ENCODE peak calls at places on chromosomes 16 and 17, in four cellular contexts. H is astrocyte of the spinal cord, F is A549, W is AG10803. O is an unnamed sample.

GRCh38 chr17:14672830-14673229 is 371.9 kb downstream of the HS3ST3B1 start:
- DNase-seq in H (peak), F (no peak), W (peak), O (no peak)

GRCh38 chr17:1467258-1467657 is 11.2 kb upstream of the CRK start:
- DNase-seq in H (no peak), F (no peak), W (no peak), O (no peak)

GRCh38 chr16:59249049-59249448 is 514.9 kb upstream of the GOT2 start:
- DNase-seq in H (no peak), F (no peak), W (no peak), O (no peak)

GRCh38 chr16:414395-415169 is 10.9 kb upstream of the RAB11FIP3 start:
- DNase-seq in H (no peak), F (no peak), W (peak), O (no peak)

GRCh38 chr17:31266042-31266441 is 31.0 kb downstream of the OMG start:
- DNase-seq in H (no peak), F (no peak), W (no peak), O (no peak)

GRCh38 chr16:66561381-66562080 is 4.7 kb upstream of the CMTM1 start:
- DNase-seq in H (no peak), F (no peak), W (no peak), O (no peak)

GRCh38 chr16:1154291-1154886 is 1.5 kb downstream of the CACNA1H start:
- DNase-seq in H (no peak), F (peak), W (no peak), O (no peak)

GRCh38 chr17:29158096-29158495 is 22.1 kb downstream of the MYO18A start:
- DNase-seq in H (no peak), F (no peak), W (no peak), O (no peak)

GRCh38 chr17:80069886-80070177 is 31.5 kb upstream of the GAA start:
- DNase-seq in H (no peak), F (no peak), W (peak), O (no peak)

GRCh38 chr16:67935096-67935401 is 1.6 kb downstream of the PSMB10 start:
- DNase-seq in H (no peak), F (no peak), W (no peak), O (no peak)

GRCh38 chr16:53529529-53529928 is 26.5 kb upstream of the AKTIP start:
- DNase-seq in H (no peak), F (no peak), W (no peak), O (no peak)

GRCh38 chr16:27286446-27286845 is 17.9 kb upstream of the NSMCE1 start:
- DNase-seq in H (peak), F (peak), W (peak), O (no peak)

GRCh38 chr17:36213695-36214094 is 2.8 kb downstream of the CCL4L2 start:
- DNase-seq in H (no peak), F (no peak), W (no peak), O (no peak)

GRCh38 chr17:80364091-80364691 is 50.8 kb upstream of the ENDOV start:
- DNase-seq in H (no peak), F (peak), W (no peak), O (peak)

GRCh38 chr16:66508261-66508913 is 41.5 kb downstream of the TK2 start:
- DNase-seq in H (no peak), F (peak), W (no peak), O (no peak)

GRCh38 chr17:17189559-17189958 is 16.6 kb downstream of the PLD6 start:
- DNase-seq in H (no peak), F (no peak), W (no peak), O (no peak)

GRCh38 chr17:82330322-82331239 is 3.0 kb downstream of the SECTM1 start:
- DNase-seq in H (peak), F (no peak), W (peak), O (no peak)

GRCh38 chr17:4479982-4480751 is 18.5 kb upstream of the SPNS2 start:
- DNase-seq in H (no peak), F (no peak), W (no peak), O (no peak)

GRCh38 chr17:39270923-39271322 is 45.2 kb upstream of the STAC2 start:
- DNase-seq in H (peak), F (no peak), W (peak), O (no peak)

GRCh38 chr16:11916524-11917285 is 949 bp upstream of the GSPT1 start:
- DNase-seq in H (peak), F (peak), W (peak), O (no peak)

GRCh38 chr16:11289202-11289601 is 8.1 kb upstream of the PRM1 start:
- DNase-seq in H (no peak), F (no peak), W (no peak), O (no peak)

GRCh38 chr17:27824745-27825144 is 24.4 kb upstream of the NOS2 start:
- DNase-seq in H (no peak), F (no peak), W (no peak), O (no peak)

GRCh38 chr16:71870818-71871217 is 13.2 kb downstream of the ZNF821 start:
- DNase-seq in H (no peak), F (no peak), W (no peak), O (no peak)

GRCh38 chr17:47232465-47232864 is 21.2 kb upstream of the ITGB3 start:
- DNase-seq in H (no peak), F (no peak), W (no peak), O (no peak)

GRCh38 chr16:57607676-57608461 is 20.6 kb upstream of the ADGRG1 start:
- DNase-seq in H (no peak), F (no peak), W (no peak), O (no peak)

GRCh38 chr16:85853641-85854545 is 45.1 kb upstream of the IRF8 start:
- DNase-seq in H (no peak), F (no peak), W (no peak), O (no peak)

GRCh38 chr17:75400326-75400939 is 5.0 kb downstream of the GRB2 start:
- DNase-seq in H (no peak), F (no peak), W (no peak), O (no peak)

GRCh38 chr16:84567446-84567962 is 50.4 kb downstream of the COTL1 start:
- DNase-seq in H (no peak), F (no peak), W (no peak), O (no peak)

GRCh38 chr17:77923135-77923534 is 35.4 kb upstream of the TNRC6C start:
- DNase-seq in H (no peak), F (no peak), W (no peak), O (no peak)
- TF ChIP-seq CTCF in H (no peak), F (no peak), W (no peak), O (no peak)

GRCh38 chr16:88063201-88063773 is 112.1 kb downstream of the BANP start:
- DNase-seq in H (peak), F (no peak), W (peak), O (no peak)
- TF ChIP-seq CTCF in H (peak), F (no peak), W (peak), O (no peak)

GRCh38 chr16:6170022-6170421 is 1072.4 kb upstream of the EEF2KMT start:
- DNase-seq in H (no peak), F (no peak), W (no peak), O (no peak)

GRCh38 chr16:6160871-6161270 is 1063.3 kb upstream of the EEF2KMT start:
- DNase-seq in H (peak), F (no peak), W (no peak), O (no peak)

GRCh38 chr16:6160303-6160702 is 1062.7 kb upstream of the EEF2KMT start:
- DNase-seq in H (peak), F (no peak), W (no peak), O (no peak)

DNA sequence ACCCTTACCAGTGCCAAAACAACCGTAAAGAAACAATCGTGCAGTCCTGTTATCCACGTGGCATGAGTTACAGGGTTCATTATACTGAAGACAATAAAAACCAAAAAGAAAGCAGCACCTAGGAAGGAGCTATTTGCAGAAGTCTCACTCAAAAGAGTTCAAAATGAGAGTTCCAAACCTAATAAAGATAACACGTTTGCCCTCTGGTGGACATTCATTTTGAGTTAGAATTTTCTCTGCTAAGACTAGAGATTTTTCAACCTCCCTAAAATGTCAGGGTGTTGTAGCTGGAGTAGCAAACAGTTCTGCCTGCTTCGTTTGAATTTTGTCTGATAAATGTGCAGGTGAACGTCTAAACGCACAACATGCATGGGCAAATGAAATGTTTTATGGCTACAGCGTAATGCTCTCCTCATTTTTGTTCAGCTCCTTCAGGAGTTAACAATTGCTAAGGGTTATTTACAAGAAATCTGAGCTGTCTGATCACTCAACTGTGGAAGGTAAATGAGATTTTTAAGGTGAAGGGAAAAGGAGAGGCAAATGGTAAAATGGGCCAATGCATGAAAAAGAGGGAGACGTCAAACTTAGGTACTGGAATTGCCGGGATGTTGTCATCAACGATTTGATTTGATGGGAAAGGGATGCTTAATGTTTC is 1067.9 kb upstream of the EEF2KMT start:
- DNase-seq in H (peak), F (no peak), W (no peak), O (no peak)
- TF ChIP-seq CTCF in H (peak), F (no peak), W (no peak), O (peak)

GRCh38 chr16:73713817-73714495 is 582.7 kb upstream of the PSMD7 start:
- DNase-seq in H (peak), F (peak), W (peak), O (peak)
- TF ChIP-seq CTCF in H (peak), F (peak), W (peak), O (peak)

DNA sequence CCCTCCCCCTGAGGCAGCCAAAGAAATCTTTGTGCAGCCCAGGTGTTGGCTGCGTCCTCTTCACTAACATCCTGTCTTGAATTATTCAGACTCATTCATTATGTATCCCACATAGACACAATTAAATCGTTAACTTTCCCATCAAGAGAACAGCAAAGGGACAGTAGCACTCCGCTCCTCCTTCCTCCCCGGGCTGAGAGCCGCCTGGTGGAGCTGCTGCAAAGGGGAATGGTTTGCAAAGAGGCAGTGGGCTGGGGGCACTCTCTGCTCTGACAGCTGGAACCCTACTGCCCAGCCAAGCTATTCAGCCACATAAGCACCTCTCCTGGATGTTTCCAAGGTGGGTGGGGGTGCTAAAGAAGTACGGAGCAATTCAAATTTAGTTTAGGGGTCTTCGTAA is 289.9 kb upstream of the SOX9 start:
- DNase-seq in H (no peak), F (no peak), W (no peak), O (peak)
- TF ChIP-seq CTCF in H (peak), F (no peak), W (no peak), O (no peak)

DNA sequence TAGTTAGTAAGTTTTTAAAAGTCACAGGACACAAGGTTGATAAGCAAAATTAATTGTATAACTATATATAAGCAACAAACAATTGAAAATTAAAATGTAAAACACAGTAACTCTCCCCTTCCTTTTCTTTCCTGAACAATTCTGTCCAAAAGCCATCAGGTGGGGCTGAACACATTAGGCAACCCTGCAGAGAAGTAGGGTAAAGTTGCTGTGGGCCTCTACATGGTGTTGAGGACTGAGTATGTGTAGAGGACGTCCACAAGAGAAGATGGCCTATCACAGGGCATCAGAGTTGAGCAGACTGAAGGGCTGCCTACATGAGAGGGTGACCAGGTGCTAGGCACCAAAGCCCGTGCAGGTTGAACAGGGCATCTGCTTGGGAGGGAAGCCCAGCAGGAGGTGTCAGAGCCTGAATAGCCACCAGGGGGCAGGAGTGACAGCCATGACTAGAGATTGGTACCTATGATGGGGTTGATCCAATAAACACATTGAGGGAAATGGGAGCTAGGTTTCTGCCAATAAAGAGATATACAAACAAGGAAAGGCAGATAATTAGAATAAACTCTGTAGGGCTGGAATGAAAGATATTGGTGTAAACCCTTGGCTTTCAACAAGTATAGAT is 415.1 kb downstream of the NPIPA8 start:
- DNase-seq in H (no peak), F (no peak), W (peak), O (peak)
- TF ChIP-seq CTCF in H (no peak), F (peak), W (peak), O (peak)

O was measured in neural crest cell.